ENCODE peak calls at places on chromosome X, in ten cellular contexts. V is ACHN; B is stomach; D is glutamatergic neuron; I is stimulated activated CD8-positive, alpha-beta memory T cell treated with anti-CD3 and anti-CD28 coated beads, Interleukin-7, amount 100 ng/mL, for 1 hour; A is GM20000; Y is cardiac muscle cell; Q is non-pigmented ciliary epithelial cell; K is stimulated activated CD4-positive, alpha-beta T cell treated with anti-CD3 and anti-CD28 coated beads, Interleukin-1b, Interleukin-23, amount 100 ng/mL, for 48 hours; H is transverse colon. S is an unnamed sample.

GRCh38 chrX:17499512-17499911 is 124.5 kb downstream of the NHS start:
- DNase-seq in V (no peak), B (no peak), D (no peak), I (no peak), A (no peak), Y (no peak), Q (no peak), K (no peak), H (no peak), S (no peak)

GRCh38 chrX:103608305-103608963 is 671 bp downstream of the TCEAL3 start:
- DNase-seq in V (no peak), B (no peak), D (no peak), I (no peak), A (peak), Y (no peak), Q (no peak), K (no peak), H (no peak), S (no peak)

GRCh38 chrX:23908219-23909003 is 605 bp downstream of the CXorf58 start:
- DNase-seq in V (no peak), B (no peak), D (no peak), I (no peak), A (no peak), Y (peak), Q (no peak), K (no peak), H (no peak), S (no peak)

GRCh38 chrX:65723706-65724105 is 56.3 kb downstream of the MSN start:
- DNase-seq in V (no peak), B (no peak), D (no peak), I (no peak), A (peak), Y (no peak), Q (no peak), K (peak), H (no peak), S (no peak)

GRCh38 chrX:38260231-38260630 is 39.6 kb upstream of the SRPX start:
- DNase-seq in V (peak), B (no peak), D (no peak), I (no peak), A (peak), Y (peak), Q (no peak), K (no peak), H (peak), S (no peak)

GRCh38 chrX:1598021-1598875 is 6.8 kb downstream of the AKAP17A start:
- DNase-seq in V (no peak), B (peak), D (no peak), I (no peak), A (peak), Y (no peak), Q (no peak), K (no peak), H (no peak), S (no peak)

GRCh38 chrX:117972681-117973080 is 143.9 kb downstream of the KLHL13 start:
- DNase-seq in V (no peak), B (no peak), D (no peak), I (no peak), A (no peak), Y (peak), Q (no peak), K (no peak), H (no peak), S (no peak)

GRCh38 chrX:11543249-11543648 is 122.5 kb downstream of the ARHGAP6 start:
- DNase-seq in V (no peak), B (no peak), D (no peak), I (no peak), A (no peak), Y (no peak), Q (no peak), K (no peak), H (no peak), S (no peak)

GRCh38 chrX:10231461-10231860 is 74.7 kb downstream of the CLCN4 start:
- DNase-seq in V (no peak), B (no peak), D (no peak), I (no peak), A (no peak), Y (no peak), Q (no peak), K (no peak), H (no peak), S (no peak)

GRCh38 chrX:24100713-24101112 is 46.0 kb downstream of the EIF2S3 start:
- DNase-seq in V (no peak), B (no peak), D (no peak), I (no peak), A (no peak), Y (no peak), Q (no peak), K (no peak), H (no peak), S (no peak)

GRCh38 chrX:111041018-111041462 is 55.0 kb upstream of the PAK3 start:
- DNase-seq in V (peak), B (no peak), D (no peak), I (no peak), A (no peak), Y (no peak), Q (peak), K (no peak), H (no peak), S (no peak)

GRCh38 chrX:54921427-54922021 is 900 bp downstream of the TRO start:
- DNase-seq in V (peak), B (no peak), D (peak), I (peak), A (peak), Y (peak), Q (peak), K (peak), H (peak), S (no peak)

GRCh38 chrX:137982791-137983190 is 416.9 kb downstream of the ZIC3 start:
- DNase-seq in V (no peak), B (no peak), D (no peak), I (no peak), A (no peak), Y (no peak), Q (no peak), K (no peak), H (no peak), S (no peak)

GRCh38 chrX:50996930-50997329 is 86.4 kb downstream of the BMP15 start:
- DNase-seq in V (peak), B (no peak), D (no peak), I (no peak), A (no peak), Y (no peak), Q (no peak), K (no peak), H (no peak), S (no peak)

GRCh38 chrX:40105791-40106676 is 8.3 kb upstream of the BCOR start:
- DNase-seq in V (peak), B (peak), D (peak), I (no peak), A (peak), Y (peak), Q (no peak), K (peak), H (peak), S (peak)

GRCh38 chrX:70979136-70979762 is 48.4 kb upstream of the SLC7A3 start:
- DNase-seq in V (peak), B (no peak), D (no peak), I (no peak), A (no peak), Y (peak), Q (peak), K (no peak), H (no peak), S (no peak)